ENCODE peak calls at places on chromosomes 12 and 14, in seven cellular contexts. F is mesendoderm, S is trophoblast cell, D is neuronal stem cell, J is IMR-90, P is H9, V is H1. H is an unnamed sample.

GRCh38 chr12:43921666-43922337 is 85.9 kb downstream of the TMEM117 start:
- DNase-seq in F (peak), S (peak), V (no peak), D (no peak), J (peak), P (no peak), H (peak)

GRCh38 chr12:16130359-16130758 is 147.1 kb downstream of the SLC15A5 start:
- DNase-seq in V (no peak), D (no peak), J (no peak), F (no peak), S (no peak), P (no peak), H (no peak)

GRCh38 chr12:95741635-95742034 is 48.9 kb downstream of the NTN4 start:
- DNase-seq in P (no peak), F (no peak), D (no peak), S (no peak), J (no peak), V (no peak), H (no peak)

GRCh38 chr12:94561943-94562411 is 88.4 kb downstream of the TMCC3 start:
- DNase-seq in D (no peak), V (no peak), S (peak), P (no peak), J (no peak), F (no peak), H (no peak)

GRCh38 chr12:76106631-76107030 is 22.1 kb upstream of the NAP1L1 start:
- DNase-seq in V (no peak), D (no peak), J (no peak), S (no peak), P (no peak), F (no peak), H (no peak)

GRCh38 chr14:77187649-77188012 is 6.0 kb downstream of the TMEM63C start:
- DNase-seq in P (no peak), J (no peak), S (no peak), V (no peak), F (no peak), D (no peak), H (no peak)

GRCh38 chr14:92362781-92363235 is 39.8 kb downstream of the SLC24A4 start:
- DNase-seq in S (peak), D (no peak), J (peak), V (no peak), F (no peak), P (peak), H (no peak)

GRCh38 chr14:93426750-93427149 is 4.0 kb upstream of the UNC79 start:
- DNase-seq in V (no peak), D (no peak), J (no peak), S (no peak), P (no peak), F (no peak), H (no peak)

GRCh38 chr14:37588667-37588955 is 6.4 kb downstream of the FOXA1 start:
- DNase-seq in J (no peak), F (no peak), D (no peak), V (no peak), P (no peak), S (no peak), H (peak)

GRCh38 chr12:67811437-67812361 is 163.2 kb downstream of the DYRK2 start:
- DNase-seq in F (peak), S (no peak), P (no peak), D (no peak), J (peak), V (no peak), H (peak)

GRCh38 chr12:67354322-67354721 is 85.2 kb downstream of the CAND1 start:
- DNase-seq in S (no peak), V (no peak), J (peak), F (no peak), P (no peak), D (no peak), H (no peak)

GRCh38 chr14:104280085-104280901 is 141.9 kb downstream of the KIF26A start:
- DNase-seq in D (no peak), V (peak), J (no peak), P (peak), S (no peak), F (no peak), H (no peak)

GRCh38 chr12:130335517-130336392 is 1.9 kb upstream of the PIWIL1 start:
- DNase-seq in D (peak), J (peak), S (peak), P (no peak), V (peak), F (peak), H (peak)

GRCh38 chr12:124397807-124398577 is 103.1 kb downstream of the RFLNA start:
- DNase-seq in D (no peak), S (no peak), J (peak), V (no peak), F (no peak), P (no peak), H (no peak)

GRCh38 chr12:53481957-53482586 is 17.2 kb downstream of the MAP3K12 start:
- DNase-seq in J (no peak), F (peak), V (no peak), P (peak), S (peak), D (no peak), H (peak)

GRCh38 chr12:6104027-6104426 is 20.4 kb downstream of the VWF start:
- DNase-seq in P (no peak), V (no peak), S (no peak), D (no peak), F (no peak), J (no peak), H (no peak)

GRCh38 chr12:14958361-14959125 is 2.9 kb downstream of the ARHGDIB start:
- DNase-seq in F (no peak), D (no peak), P (no peak), S (peak), V (no peak), J (no peak), H (no peak)

GRCh38 chr12:123119808-123120207 is 31.1 kb downstream of the PITPNM2 start:
- DNase-seq in D (no peak), P (no peak), F (no peak), S (peak), V (no peak), J (no peak), H (no peak)

GRCh38 chr14:68947802-68948201 is 31.3 kb downstream of the ACTN1 start:
- DNase-seq in D (no peak), P (no peak), V (no peak), S (peak), J (peak), F (peak), H (peak)

GRCh38 chr14:101223147-101223546 is 319.6 kb upstream of the RTL1 start:
- DNase-seq in J (no peak), S (no peak), V (peak), P (peak), F (no peak), D (peak), H (no peak)

GRCh38 chr12:936377-937345 is 12.8 kb downstream of the RAD52 start:
- DNase-seq in S (peak), F (no peak), V (no peak), D (no peak), J (no peak), P (no peak), H (no peak)

GRCh38 chr14:102408729-102409128 is 46.0 kb downstream of the TECPR2 start:
- DNase-seq in P (no peak), F (peak), D (no peak), J (peak), S (no peak), V (no peak), H (no peak)

GRCh38 chr12:75633789-75634188 is 122.4 kb upstream of the KRR1 start:
- DNase-seq in F (no peak), S (no peak), J (no peak), V (no peak), D (no peak), P (no peak), H (no peak)

GRCh38 chr12:88638956-88639355 is 58.7 kb upstream of the KITLG start:
- DNase-seq in J (peak), D (no peak), V (no peak), F (no peak), S (peak), P (no peak), H (peak)

GRCh38 chr12:123064356-123064755 is 83.9 kb downstream of the ARL6IP4 start:
- DNase-seq in V (no peak), J (no peak), D (no peak), S (no peak), F (no peak), P (no peak), H (no peak)

GRCh38 chr12:77007476-77007875 is 57.9 kb downstream of the E2F7 start:
- DNase-seq in J (no peak), V (no peak), S (no peak), P (no peak), D (no peak), F (no peak), H (no peak)

GRCh38 chr12:119868992-119869391 is 8.1 kb downstream of the CIT start:
- DNase-seq in D (no peak), S (no peak), P (no peak), V (no peak), F (no peak), J (peak), H (no peak)

GRCh38 chr14:50301914-50302313 is 10.1 kb downstream of the L2HGDH start:
- DNase-seq in V (no peak), S (no peak), D (no peak), J (no peak), P (no peak), F (no peak), H (no peak)

GRCh38 chr12:75427491-75427890 is 36.6 kb downstream of the GLIPR1L2 start:
- DNase-seq in S (no peak), J (no peak), D (no peak), F (no peak), P (no peak), V (no peak), H (no peak)

GRCh38 chr14:103581954-103582703 is 19.4 kb downstream of the COA8 start:
- DNase-seq in P (peak), S (peak), D (no peak), V (no peak), F (no peak), J (no peak), H (no peak)

GRCh38 chr14:92905667-92906066 is 17.3 kb upstream of the CHGA start:
- DNase-seq in J (no peak), V (no peak), P (no peak), S (no peak), D (no peak), F (no peak), H (no peak)

GRCh38 chr14:62692490-62693106 is 352.7 kb downstream of the KCNH5 start:
- DNase-seq in S (no peak), F (no peak), J (peak), P (no peak), V (no peak), D (no peak), H (peak)

GRCh38 chr12:120783197-120783596 is 57.6 kb downstream of the ACADS start:
- DNase-seq in P (no peak), S (peak), F (no peak), V (no peak), J (peak), D (no peak), H (peak)

GRCh38 chr12:32505067-32505466 is 105.7 kb downstream of the FGD4 start:
- DNase-seq in V (no peak), S (peak), F (no peak), D (no peak), P (no peak), J (peak), H (no peak)

GRCh38 chr12:128796439-128797118 is 27.2 kb downstream of the SLC15A4 start:
- DNase-seq in D (no peak), S (no peak), V (no peak), J (no peak), P (no peak), F (no peak), H (no peak)

GRCh38 chr14:51680031-51680430 is 28.3 kb downstream of the FRMD6 start:
- DNase-seq in P (no peak), J (no peak), S (no peak), F (peak), V (no peak), D (no peak), H (peak)

GRCh38 chr14:51677738-51678137 is 26.0 kb downstream of the FRMD6 start:
- DNase-seq in J (no peak), D (no peak), P (no peak), V (no peak), S (no peak), F (no peak), H (no peak)

GRCh38 chr14:51684760-51685159 is 33.0 kb downstream of the FRMD6 start:
- DNase-seq in J (peak), F (no peak), S (no peak), P (no peak), V (no peak), D (no peak), H (peak)

GRCh38 chr14:51682411-51682810 is 30.7 kb downstream of the FRMD6 start:
- DNase-seq in D (no peak), S (no peak), V (no peak), F (peak), P (no peak), J (peak), H (peak)

DNA sequence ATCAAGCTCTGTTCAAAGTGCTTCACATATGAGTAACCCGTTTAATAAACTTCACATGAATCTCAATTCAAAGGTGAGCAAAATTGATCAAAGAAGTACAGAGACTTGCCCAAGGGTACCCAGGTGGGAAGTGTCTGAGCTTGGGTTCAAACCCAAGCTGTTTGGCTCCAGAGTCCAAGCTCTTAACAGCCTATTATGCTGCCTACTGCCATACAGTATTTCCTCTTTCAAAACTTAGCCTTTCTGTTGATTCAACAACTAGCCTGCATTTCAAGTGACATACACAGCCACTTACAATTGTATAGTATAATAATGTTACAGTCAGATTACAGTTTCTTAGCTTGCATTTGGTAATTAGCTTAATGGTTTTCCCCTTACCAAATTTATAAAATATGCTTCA is 29.7 kb downstream of the FRMD6 start:
- DNase-seq in J (no peak), S (no peak), V (no peak), D (no peak), F (no peak), P (no peak), H (no peak)
- H3K4me2 ChIP-seq in J (peak), S (no peak), V (no peak), D (no peak), F (no peak), P (no peak), H (no peak)

GRCh38 chr14:94483071-94483451 is 7.1 kb upstream of the SERPINA9 start:
- DNase-seq in V (no peak), P (no peak), F (no peak), J (no peak), D (no peak), S (no peak), H (no peak)

GRCh38 chr14:94480809-94481208 is 4.8 kb upstream of the SERPINA9 start:
- DNase-seq in J (no peak), P (no peak), V (no peak), D (no peak), F (no peak), S (no peak), H (no peak)

GRCh38 chr14:94483729-94484275 is 7.8 kb upstream of the SERPINA9 start:
- DNase-seq in S (peak), J (peak), F (no peak), P (no peak), D (no peak), V (no peak), H (no peak)

GRCh38 chr14:94484476-94484875 is 8.5 kb upstream of the SERPINA9 start:
- DNase-seq in V (no peak), J (no peak), F (no peak), P (no peak), D (no peak), S (no peak), H (no peak)

GRCh38 chr14:94481468-94482131 is 5.6 kb upstream of the SERPINA9 start:
- DNase-seq in F (no peak), V (no peak), J (peak), D (no peak), P (no peak), S (peak), H (no peak)
- H2AK5ac ChIP-seq in F (no peak), V (no peak), J (no peak), D (no peak), P (no peak), S (no peak), H (peak)

DNA sequence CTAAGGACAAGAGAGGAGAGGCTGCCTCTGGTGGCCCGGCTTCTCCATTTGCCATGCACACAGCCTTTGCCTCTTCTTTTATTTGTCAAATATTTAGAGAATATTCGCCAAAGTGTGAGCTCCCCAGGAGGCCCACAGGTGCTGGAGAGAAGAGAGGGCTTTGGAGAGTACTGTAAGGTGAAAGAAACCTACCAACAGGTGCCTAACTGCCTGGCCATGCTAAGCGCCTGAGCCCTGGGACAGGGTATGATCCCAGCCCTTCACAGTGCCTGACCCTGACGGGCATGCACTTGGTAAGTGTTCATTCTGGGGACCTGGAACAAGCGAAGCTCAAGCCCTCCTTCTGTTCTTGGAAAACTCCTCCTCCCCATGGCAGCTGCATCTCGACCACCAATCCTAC is 106.1 kb downstream of the DPF3 start:
- DNase-seq in P (no peak), S (no peak), F (no peak), J (no peak), V (no peak), D (no peak), H (no peak)
- H3K4me2 ChIP-seq in P (no peak), S (no peak), F (no peak), J (no peak), V (no peak), D (no peak), H (no peak)

GRCh38 chr14:29649170-29649569 is 278.5 kb downstream of the PRKD1 start:
- DNase-seq in V (no peak), P (no peak), F (no peak), J (no peak), D (no peak), S (no peak), H (no peak)
- H2AK5ac ChIP-seq in V (no peak), P (no peak), F (no peak), J (no peak), D (no peak), S (no peak), H (no peak)

GRCh38 chr12:50508420-50508819 is 3.6 kb downstream of the DIP2B start:
- DNase-seq in P (no peak), V (no peak), S (peak), D (no peak), F (no peak), J (no peak), H (no peak)

GRCh38 chr12:50509009-50509663 is 4.4 kb downstream of the DIP2B start:
- DNase-seq in S (peak), D (no peak), F (no peak), J (no peak), V (no peak), P (no peak), H (no peak)

GRCh38 chr12:50506753-50507473 is 2.1 kb downstream of the DIP2B start:
- DNase-seq in F (no peak), P (no peak), S (no peak), V (no peak), D (no peak), J (no peak), H (peak)

GRCh38 chr12:50507474-50507838 is 2.7 kb downstream of the DIP2B start:
- DNase-seq in P (no peak), V (no peak), D (no peak), S (no peak), F (no peak), J (no peak), H (no peak)

GRCh38 chr12:50507930-50508329 is 3.1 kb downstream of the DIP2B start:
- DNase-seq in V (no peak), D (no peak), P (no peak), F (no peak), J (no peak), S (peak), H (no peak)
- H3K4me2 ChIP-seq in V (no peak), D (no peak), P (no peak), F (no peak), J (no peak), S (peak), H (no peak)

GRCh38 chr14:25090716-25091454 is 40.9 kb upstream of the STXBP6 start:
- DNase-seq in V (no peak), P (no peak), D (peak), J (peak), S (peak), F (peak), H (peak)
- H2AK5ac ChIP-seq in V (no peak), P (no peak), D (no peak), J (no peak), S (no peak), F (no peak), H (no peak)

GRCh38 chr14:40123816-40124215 is 691.6 kb upstream of the FBXO33 start:
- DNase-seq in F (no peak), P (no peak), S (no peak), D (no peak), V (no peak), J (no peak), H (no peak)
- H3K4me2 ChIP-seq in F (no peak), P (no peak), S (no peak), D (no peak), V (no peak), J (no peak), H (no peak)

DNA sequence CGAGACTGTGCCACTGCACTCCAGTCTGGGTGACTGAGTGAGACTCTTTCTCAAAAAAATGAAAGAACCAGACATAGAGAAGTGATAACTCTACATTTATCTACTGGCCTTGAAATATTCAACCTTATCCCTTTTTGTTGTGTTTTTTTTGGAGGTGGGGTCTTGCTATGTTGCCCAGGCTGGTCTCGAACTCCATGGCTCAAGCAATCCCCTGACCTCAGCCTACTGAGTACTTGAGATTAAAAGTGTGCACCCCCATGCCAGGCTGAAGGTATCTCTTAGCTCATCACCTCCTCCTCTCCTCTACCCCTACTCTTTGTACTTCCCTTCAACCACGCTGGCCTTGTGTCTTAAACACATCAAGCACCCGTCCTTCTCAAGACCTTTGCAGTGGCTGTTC is 3.8 kb downstream of the DRAM1 start:
- DNase-seq in V (no peak), S (no peak), P (no peak), F (no peak), J (no peak), D (no peak), H (no peak)
- H2AK5ac ChIP-seq in V (no peak), S (no peak), P (no peak), F (no peak), J (peak), D (no peak), H (no peak)

DNA sequence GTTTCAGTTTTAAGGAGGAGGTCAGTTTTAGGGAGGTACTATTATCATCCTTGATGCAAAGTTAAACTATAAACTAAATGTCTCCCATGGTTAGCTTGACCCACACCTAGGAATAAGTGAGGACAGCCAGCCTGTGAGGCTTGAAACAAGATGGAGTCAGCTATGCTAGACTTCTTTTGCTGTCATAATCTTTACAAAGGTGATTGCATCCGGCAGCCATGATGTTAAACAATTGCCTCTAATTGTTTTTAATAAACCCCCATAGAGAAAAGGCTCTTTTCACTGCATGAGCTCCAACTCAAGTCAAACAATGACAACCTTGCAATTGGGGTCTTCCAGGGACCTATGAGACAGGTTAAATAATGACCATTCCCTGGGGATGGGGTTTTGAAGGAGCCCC is 45.7 kb upstream of the EEA1 start:
- DNase-seq in D (no peak), V (no peak), S (no peak), J (no peak), P (no peak), F (no peak), H (no peak)
- H3K4me2 ChIP-seq in D (no peak), V (no peak), S (no peak), J (no peak), P (no peak), F (no peak), H (no peak)